ENCODE peak calls at places on chromosomes 3 and 15, in nine cellular contexts. B is OCI-LY7; M is Caco-2; R is naive thymus-derived CD4-positive, alpha-beta T cell; U is mesenchymal stem cell; D is cardiac muscle cell; C is pancreas; T is sigmoid colon; I is tibial artery. E is an unnamed sample. For H3K4me1, the result is how much of the 10 kb centered on the place peaks cover.

GRCh38 chr15:40855706-40856234 is 11.9 kb downstream of the SPINT1 start:
- DNase-seq in B (no peak), M (no peak), R (no peak), U (no peak), D (no peak), C (no peak), T (no peak), I (no peak), E (no peak)

GRCh38 chr3:196711838-196712513 is at the start of the genes CEP19 and PIGX:
- DNase-seq in B (peak), M (peak), R (peak), U (peak), D (peak), C (peak), T (peak), I (peak), E (peak)

GRCh38 chr15:38474155-38474757 is 20.3 kb downstream of the FAM98B start:
- DNase-seq in B (peak), M (peak), R (peak), U (peak), D (peak), C (peak), T (no peak), I (no peak), E (peak)

GRCh38 chr15:88449581-88449980 is 17.6 kb downstream of the MRPL46 start:
- DNase-seq in B (no peak), M (no peak), R (no peak), U (no peak), D (no peak), C (no peak), T (no peak), I (no peak), E (no peak)

GRCh38 chr3:184001761-184002160 is 15.9 kb downstream of the ABCC5 start:
- DNase-seq in B (no peak), M (no peak), R (no peak), U (no peak), D (no peak), C (no peak), T (no peak), I (no peak), E (no peak)

GRCh38 chr15:101807345-101807945 is 4.1 kb downstream of the OR4F6 start:
- DNase-seq in B (no peak), M (no peak), R (no peak), U (peak), D (no peak), C (no peak), T (no peak), I (no peak), E (no peak)

GRCh38 chr3:7307410-7307809 is 446.5 kb downstream of the GRM7 start:
- DNase-seq in B (no peak), M (no peak), R (no peak), U (peak), D (no peak), C (no peak), T (no peak), I (no peak), E (no peak)

GRCh38 chr3:72997421-72997961 is 880 bp downstream of the PPP4R2 start:
- DNase-seq in B (peak), M (peak), R (peak), U (peak), D (peak), C (no peak), T (no peak), I (no peak), E (peak)

GRCh38 chr3:58332575-58333179 is at the start of gene PXK:
- DNase-seq in B (peak), M (peak), R (peak), U (peak), D (peak), C (peak), T (peak), I (peak), E (peak)

GRCh38 chr3:84978833-84979232 is 20.0 kb downstream of the CADM2 start:
- DNase-seq in B (no peak), M (no peak), R (no peak), U (no peak), D (no peak), C (no peak), T (no peak), I (no peak), E (no peak)

GRCh38 chr3:104291878-104292277 is 1074.8 kb upstream of the ALCAM start:
- DNase-seq in B (peak), M (no peak), R (no peak), U (peak), D (peak), C (no peak), T (no peak), I (no peak), E (no peak)

GRCh38 chr3:143974181-143974876 is 2.7 kb downstream of the DIPK2A start:
- DNase-seq in B (no peak), M (no peak), R (no peak), U (peak), D (no peak), C (no peak), T (no peak), I (no peak), E (no peak)

GRCh38 chr3:31014317-31015040 is 120.0 kb upstream of the GADL1 start:
- DNase-seq in B (no peak), M (no peak), R (no peak), U (no peak), D (no peak), C (no peak), T (no peak), I (no peak), E (no peak)

GRCh38 chr3:33299395-33300081 is 22.3 kb downstream of the FBXL2 start:
- DNase-seq in B (no peak), M (no peak), R (no peak), U (peak), D (no peak), C (no peak), T (no peak), I (no peak), E (no peak)

GRCh38 chr15:64596701-64597468 is 136.5 kb downstream of the ZNF609 start:
- DNase-seq in B (no peak), M (no peak), R (peak), U (peak), D (peak), C (peak), T (no peak), I (no peak), E (peak)

GRCh38 chr15:68428431-68428940 is 3.5 kb downstream of the ITGA11 start:
- DNase-seq in B (no peak), M (no peak), R (no peak), U (no peak), D (no peak), C (no peak), T (no peak), I (no peak), E (no peak)

GRCh38 chr15:47414207-47414606 is 303.1 kb upstream of the SEMA6D start:
- DNase-seq in B (no peak), M (no peak), R (no peak), U (no peak), D (no peak), C (no peak), T (no peak), I (no peak), E (no peak)

GRCh38 chr3:69232447-69232846 is 110.1 kb upstream of the LMOD3 start:
- DNase-seq in B (no peak), M (no peak), R (no peak), U (no peak), D (no peak), C (no peak), T (no peak), I (no peak), E (no peak)

GRCh38 chr15:81160312-81161214 is 26.5 kb downstream of the CFAP161 start:
- DNase-seq in B (no peak), M (no peak), R (no peak), U (no peak), D (no peak), C (no peak), T (peak), I (peak), E (no peak)

GRCh38 chr3:50265988-50266387 is 3.0 kb upstream of the SEMA3B start:
- DNase-seq in B (no peak), M (no peak), R (no peak), U (no peak), D (no peak), C (no peak), T (no peak), I (no peak), E (no peak)

GRCh38 chr15:50227076-50227475 is 38.5 kb downstream of the HDC start:
- DNase-seq in B (no peak), M (no peak), R (no peak), U (peak), D (no peak), C (no peak), T (no peak), I (no peak), E (no peak)

GRCh38 chr3:145620002-145620401 is 541.0 kb downstream of the PLOD2 start:
- DNase-seq in B (no peak), M (no peak), R (no peak), U (no peak), D (no peak), C (no peak), T (no peak), I (no peak), E (no peak)

GRCh38 chr3:9976736-9977709 is 9.6 kb downstream of the EMC3 start:
- DNase-seq in B (no peak), M (peak), R (no peak), U (peak), D (no peak), C (peak), T (peak), I (peak), E (no peak)

GRCh38 chr3:174303911-174304541 is 555.1 kb upstream of the NAALADL2 start:
- DNase-seq in B (no peak), M (no peak), R (no peak), U (no peak), D (no peak), C (no peak), T (no peak), I (no peak), E (no peak)

GRCh38 chr3:147424325-147424910 is 15.3 kb downstream of the ZIC1 start:
- DNase-seq in B (no peak), M (no peak), R (no peak), U (no peak), D (no peak), C (no peak), T (no peak), I (no peak), E (no peak)

GRCh38 chr3:71423151-71423906 is 160.2 kb downstream of the FOXP1 start:
- DNase-seq in B (peak), M (no peak), R (no peak), U (no peak), D (no peak), C (peak), T (no peak), I (no peak), E (peak)

GRCh38 chr3:46420931-46421330 is 13.9 kb downstream of the CCRL2 start:
- DNase-seq in B (no peak), M (no peak), R (no peak), U (no peak), D (no peak), C (no peak), T (no peak), I (no peak), E (no peak)

DNA sequence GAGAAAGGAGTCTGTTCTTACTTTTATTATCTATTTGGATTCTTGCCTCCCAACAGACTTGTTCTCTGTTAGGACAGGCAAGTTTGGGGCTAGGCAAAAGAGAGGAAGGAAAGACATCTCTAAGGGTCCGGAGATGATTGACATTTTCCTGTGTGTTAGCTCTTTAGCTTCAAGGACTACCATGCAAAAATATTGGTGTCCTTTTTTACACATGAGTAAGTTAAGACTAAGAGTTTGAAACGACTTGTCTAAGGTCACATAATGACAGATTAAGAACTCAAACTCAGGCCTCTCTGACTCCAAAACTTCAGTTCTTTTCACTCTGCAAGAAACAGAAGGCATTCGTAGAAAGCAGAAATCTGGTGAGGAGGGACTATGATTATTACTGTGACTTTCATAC is 5.9 kb downstream of the LMCD1 start:
- DNase-seq in B (peak), M (no peak), R (no peak), U (no peak), D (no peak), C (no peak), T (no peak), I (no peak), E (no peak)
- H3K4me1 ChIP-seq in B (half or more), M (under half), R (under half), U (under half), D (under half), C (under half), T (under half), I (half or more), E (under half)

GRCh38 chr3:172272699-172273098 is 175.6 kb downstream of the GHSR start:
- DNase-seq in B (no peak), M (no peak), R (no peak), U (peak), D (no peak), C (no peak), T (no peak), I (no peak), E (no peak)
- H3K4me1 ChIP-seq in B (under half), M (under half), R (under half), U (under half), D (under half), C (under half), T (under half), I (under half), E (under half)

GRCh38 chr15:62928996-62929350 is 113.6 kb upstream of the TPM1 start:
- DNase-seq in B (no peak), M (no peak), R (no peak), U (peak), D (no peak), C (no peak), T (no peak), I (no peak), E (no peak)
- H3K4me1 ChIP-seq in B (under half), M (under half), R (under half), U (under half), D (under half), C (under half), T (under half), I (under half), E (under half)

DNA sequence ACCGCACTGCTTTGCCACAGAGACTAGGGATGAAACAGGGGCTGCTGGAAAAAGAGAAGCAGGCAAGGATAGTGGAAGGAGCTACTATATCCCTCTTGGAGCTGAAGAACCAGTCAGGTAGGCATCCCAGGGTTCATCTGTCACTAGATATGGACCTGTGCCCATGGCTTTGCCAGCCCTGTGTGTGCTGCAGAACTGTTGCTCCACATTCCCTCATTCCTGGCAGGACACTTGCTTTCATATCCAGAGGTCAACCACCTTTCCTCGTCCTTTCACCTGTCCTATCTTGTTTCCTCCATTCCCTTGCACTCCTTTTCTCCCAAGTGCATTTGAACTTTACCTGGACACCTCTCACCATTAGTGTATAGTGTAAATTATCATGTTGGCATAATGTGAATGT is 12.0 kb downstream of the SNRK start:
- DNase-seq in B (no peak), M (no peak), R (no peak), U (no peak), D (no peak), C (no peak), T (no peak), I (no peak), E (no peak)
- H3K4me1 ChIP-seq in B (under half), M (under half), R (half or more), U (under half), D (under half), C (half or more), T (under half), I (under half), E (under half)

GRCh38 chr3:187340572-187340971 is 27.6 kb upstream of the RTP4 start:
- DNase-seq in B (no peak), M (no peak), R (no peak), U (no peak), D (peak), C (no peak), T (no peak), I (no peak), E (no peak)

GRCh38 chr3:187334904-187335303 is 33.3 kb upstream of the RTP4 start:
- DNase-seq in B (no peak), M (no peak), R (no peak), U (no peak), D (no peak), C (no peak), T (peak), I (no peak), E (no peak)

GRCh38 chr3:187342255-187342654 is 25.9 kb upstream of the RTP4 start:
- DNase-seq in B (no peak), M (no peak), R (no peak), U (no peak), D (no peak), C (no peak), T (no peak), I (no peak), E (no peak)

GRCh38 chr3:187336322-187336721 is 31.9 kb upstream of the RTP4 start:
- DNase-seq in B (no peak), M (no peak), R (no peak), U (no peak), D (no peak), C (no peak), T (no peak), I (no peak), E (no peak)
- H3K4me1 ChIP-seq in B (under half), M (under half), R (under half), U (under half), D (under half), C (under half), T (under half), I (under half), E (under half)

E was measured in HAP-1.